ENCODE peak calls at places on chromosomes 3 and 15, in seven cellular contexts. F is RPMI8226; Q is foreskin keratinocyte; U is GM13977; N is glutamatergic neuron; D is stimulated activated CD4-positive, alpha-beta T cell treated with anti-CD3 and anti-CD28 coated beads, Interleukin-1b, Interleukin-23, amount 100 ng/mL, for 24 hours; Y is activated CD4-positive, alpha-beta T cell treated with anti-CD3 and anti-CD28 coated beads for 24 hours. G is an unnamed sample.

GRCh38 chr3:126925411-126926171 is 57.3 kb upstream of the PLXNA1 start:
- DNase-seq in U (no peak), F (no peak), N (no peak), Q (no peak), D (no peak), Y (no peak), G (no peak)

GRCh38 chr15:74196175-74196574 is 6.4 kb downstream of the STRA6 start:
- DNase-seq in U (no peak), D (no peak), F (no peak), N (no peak), Q (no peak), Y (no peak), G (no peak)

GRCh38 chr3:155416500-155417118 is 123.1 kb upstream of the STRIT1 start:
- DNase-seq in N (no peak), D (no peak), U (no peak), Q (peak), F (no peak), Y (no peak), G (no peak)

GRCh38 chr3:5170975-5171374 is 16.5 kb upstream of the EDEM1 start:
- DNase-seq in Y (no peak), D (no peak), N (no peak), F (no peak), U (no peak), Q (no peak), G (no peak)

GRCh38 chr3:12916159-12916558 is 74.8 kb upstream of the RPL32 start:
- DNase-seq in F (no peak), U (peak), N (no peak), Q (no peak), D (no peak), Y (no peak), G (no peak)

GRCh38 chr3:187669675-187670504 is at the start of gene SST:
- DNase-seq in U (no peak), F (peak), N (peak), Q (no peak), Y (no peak), D (no peak), G (no peak)

GRCh38 chr3:123871946-123872345 is 12.2 kb downstream of the MYLK start:
- DNase-seq in U (no peak), Q (no peak), Y (no peak), N (no peak), D (no peak), F (no peak), G (no peak)

GRCh38 chr3:190531406-190531805 is 17.5 kb downstream of the IL1RAP start:
- DNase-seq in Y (no peak), N (no peak), D (no peak), U (no peak), Q (peak), F (no peak), G (no peak)

GRCh38 chr3:148737104-148737525 is 39.4 kb downstream of the AGTR1 start:
- DNase-seq in U (no peak), Q (no peak), Y (no peak), N (no peak), D (no peak), F (no peak), G (no peak)

GRCh38 chr3:113255100-113255853 is 43.9 kb downstream of the BOC start:
- DNase-seq in D (no peak), Q (no peak), Y (no peak), N (no peak), U (no peak), F (no peak), G (no peak)

GRCh38 chr3:172904817-172905479 is 154.4 kb downstream of the ECT2 start:
- DNase-seq in N (peak), D (no peak), Q (no peak), U (no peak), F (no peak), Y (no peak), G (peak)

GRCh38 chr3:170469151-170470062 is 50.7 kb downstream of the CLDN11 start:
- DNase-seq in Y (no peak), F (no peak), Q (no peak), N (no peak), U (no peak), D (no peak), G (no peak)

GRCh38 chr3:25288416-25288815 is 139.6 kb upstream of the RARB start:
- DNase-seq in Y (no peak), D (no peak), Q (no peak), N (no peak), F (no peak), U (no peak), G (no peak)

GRCh38 chr3:41846850-41847249 is 115.1 kb downstream of the ULK4 start:
- DNase-seq in D (no peak), U (peak), F (no peak), Q (no peak), N (no peak), Y (no peak), G (no peak)

GRCh38 chr3:185701891-185702563 is 115.9 kb downstream of the SENP2 start:
- DNase-seq in D (no peak), F (no peak), Y (no peak), U (no peak), N (no peak), Q (no peak), G (no peak)

GRCh38 chr3:32842531-32842931 is 24.7 kb downstream of the TRIM71 start:
- DNase-seq in Q (no peak), D (no peak), F (no peak), N (no peak), U (no peak), Y (no peak), G (no peak)

GRCh38 chr3:195571361-195571760 is 12.4 kb downstream of the APOD start:
- DNase-seq in F (no peak), Y (no peak), Q (no peak), U (no peak), N (no peak), D (no peak), G (no peak)

GRCh38 chr15:36766449-36766848 is 187.0 kb downstream of the CDIN1 start:
- DNase-seq in Q (peak), Y (no peak), N (no peak), D (no peak), F (no peak), U (no peak), G (no peak)

GRCh38 chr3:72316501-72317279 is 531.6 kb downstream of the SHQ1 start:
- DNase-seq in D (no peak), Q (no peak), F (no peak), U (no peak), N (no peak), Y (no peak), G (no peak)

GRCh38 chr3:118974356-118975097 is 60.1 kb downstream of the IGSF11 start:
- DNase-seq in U (no peak), Y (no peak), F (no peak), D (no peak), N (no peak), Q (no peak), G (no peak)

GRCh38 chr3:195023576-195023975 is 247.4 kb downstream of the XXYLT1 start:
- DNase-seq in D (no peak), Y (no peak), Q (no peak), N (no peak), F (no peak), U (no peak), G (no peak)

GRCh38 chr3:5195605-5196004 is 8.1 kb downstream of the EDEM1 start:
- DNase-seq in N (no peak), F (peak), U (no peak), D (no peak), Q (no peak), Y (no peak), G (no peak)

GRCh38 chr3:87350367-87351199 is 74.2 kb upstream of the POU1F1 start:
- DNase-seq in Q (no peak), D (no peak), F (peak), N (no peak), U (peak), Y (no peak), G (no peak)

GRCh38 chr3:16456784-16457415 is 56.6 kb downstream of the RFTN1 start:
- DNase-seq in N (no peak), Y (no peak), F (no peak), U (no peak), Q (no peak), D (no peak), G (no peak)

GRCh38 chr15:45184562-45185041 is 3.2 kb downstream of the SHF start:
- DNase-seq in D (no peak), Y (no peak), U (peak), Q (no peak), N (no peak), F (no peak), G (no peak)

GRCh38 chr3:180700941-180701340 is 21.7 kb upstream of the CCDC39 start:
- DNase-seq in D (no peak), F (no peak), Y (no peak), U (no peak), Q (no peak), N (no peak), G (no peak)

G was measured in H1.